ENCODE peak calls at places on chromosomes 16 and 17, in four cellular contexts. O is stomach; P is ovary; W is CD4-positive, alpha-beta memory T cell. F is an unnamed sample.

GRCh38 chr16:50282010-50282538 is 15.7 kb downstream of the ADCY7 start:
- DNase-seq in O (peak), P (no peak), W (peak), F (peak)

GRCh38 chr17:6507535-6507934 is 48.8 kb downstream of the PITPNM3 start:
- DNase-seq in W (no peak), O (no peak), P (no peak), F (no peak)

GRCh38 chr16:20931066-20931465 is 30.5 kb downstream of the LYRM1 start:
- DNase-seq in P (no peak), O (no peak), W (no peak), F (no peak)

GRCh38 chr17:21345236-21345635 is 30.9 kb upstream of the KCNJ12 start:
- DNase-seq in O (no peak), P (no peak), W (no peak), F (no peak)

GRCh38 chr16:55217392-55217791 is 106.6 kb upstream of the IRX6 start:
- DNase-seq in W (no peak), P (no peak), O (no peak), F (no peak)

GRCh38 chr17:48908853-48909394 is 717 bp downstream of the UBE2Z start:
- DNase-seq in O (peak), P (peak), W (peak), F (peak)

GRCh38 chr17:2594657-2595085 is 1.2 kb downstream of the PAFAH1B1 start:
- DNase-seq in W (no peak), P (no peak), O (no peak), F (no peak)

GRCh38 chr16:23847938-23848337 is 12.2 kb downstream of the PRKCB start:
- DNase-seq in O (no peak), W (peak), P (no peak), F (no peak)

GRCh38 chr17:59761385-59762021 is 54.0 kb downstream of the VMP1 start:
- DNase-seq in W (no peak), P (no peak), O (no peak), F (no peak)

GRCh38 chr16:55389426-55390073 is 65.5 kb downstream of the IRX6 start:
- DNase-seq in P (no peak), O (no peak), W (no peak), F (no peak)

GRCh38 chr17:82534401-82534812 is 14.9 kb downstream of the FOXK2 start:
- DNase-seq in P (no peak), O (no peak), W (no peak), F (no peak)

GRCh38 chr16:30567160-30567990 is 4.1 kb downstream of the ZNF688 start:
- DNase-seq in P (no peak), W (peak), O (no peak), F (no peak)

GRCh38 chr17:77440571-77440981 is 299.8 kb downstream of the SEC14L1 start:
- DNase-seq in O (no peak), W (peak), P (no peak), F (peak)

GRCh38 chr17:44672479-44673093 is 16.3 kb downstream of the MEIOC start:
- DNase-seq in W (no peak), O (no peak), P (no peak), F (no peak)

GRCh38 chr16:27677300-27677699 is 127.4 kb downstream of the KATNIP start:
- DNase-seq in O (no peak), W (no peak), P (no peak), F (no peak)

GRCh38 chr16:88924834-88925539 is 52.0 kb downstream of the CBFA2T3 start:
- DNase-seq in P (no peak), W (no peak), O (no peak), F (peak)

GRCh38 chr16:74623214-74623842 is 16.4 kb upstream of the GLG1 start:
- DNase-seq in O (peak), W (no peak), P (no peak), F (no peak)

GRCh38 chr16:87558682-87559081 is 43.6 kb upstream of the JPH3 start:
- DNase-seq in W (no peak), O (no peak), P (no peak), F (no peak)

GRCh38 chr17:72530409-72530808 is 409.6 kb downstream of the SOX9 start:
- DNase-seq in O (no peak), P (no peak), W (no peak), F (no peak)

GRCh38 chr16:85659805-85660511 is 28.8 kb downstream of the GINS2 start:
- DNase-seq in W (peak), P (peak), O (peak), F (no peak)

GRCh38 chr16:57480127-57480753 is 6.1 kb downstream of the DOK4 start:
- DNase-seq in P (no peak), O (peak), W (no peak), F (no peak)

GRCh38 chr17:73901249-73901648 is 257.0 kb upstream of the SDK2 start:
- DNase-seq in P (no peak), O (no peak), W (no peak), F (no peak)

GRCh38 chr16:69579783-69580182 is 14.0 kb downstream of the NFAT5 start:
- DNase-seq in O (no peak), P (no peak), W (no peak), F (no peak)

GRCh38 chr17:70074991-70075390 is at the start of gene KCNJ16:
- DNase-seq in O (peak), W (no peak), P (no peak), F (no peak)

GRCh38 chr17:31490991-31491793 is 99.7 kb downstream of the RAB11FIP4 start:
- DNase-seq in P (no peak), O (no peak), W (no peak), F (peak)

GRCh38 chr17:77441130-77441920 is 300.6 kb downstream of the SEC14L1 start:
- DNase-seq in P (no peak), W (peak), O (no peak), F (no peak)

GRCh38 chr16:57764341-57765159 is 29.0 kb downstream of the KATNB1 start:
- DNase-seq in O (no peak), W (peak), P (no peak), F (no peak)

GRCh38 chr17:65966311-65966710 is 225.6 kb downstream of the CEP112 start:
- DNase-seq in O (no peak), W (no peak), P (no peak), F (no peak)

GRCh38 chr17:15262291-15263205 is 2.6 kb downstream of the PMP22 start:
- DNase-seq in P (peak), O (peak), W (no peak), F (no peak)

GRCh38 chr17:44198721-44199552 is 747 bp downstream of the ATXN7L3 start:
- DNase-seq in O (peak), W (peak), P (peak), F (peak)

GRCh38 chr17:80789356-80789902 is 202.2 kb upstream of the CHMP6 start:
- DNase-seq in P (no peak), O (no peak), W (no peak), F (no peak)

GRCh38 chr17:42531455-42532354 is 4.3 kb upstream of the NAGLU start:
- DNase-seq in W (peak), O (peak), P (no peak), F (no peak)

GRCh38 chr16:30958164-30959083 is 870 bp downstream of the SETD1A start:
- DNase-seq in P (no peak), W (peak), O (peak), F (no peak)

GRCh38 chr17:4607261-4607731 is 23.0 kb downstream of the SMTNL2 start:
- DNase-seq in W (no peak), P (peak), O (no peak), F (no peak)

GRCh38 chr17:4610162-4610561 is 25.8 kb downstream of the SMTNL2 start:
- DNase-seq in O (peak), W (no peak), P (no peak), F (no peak)

GRCh38 chr17:4605826-4606225 is 21.5 kb downstream of the SMTNL2 start:
- DNase-seq in W (no peak), O (no peak), P (peak), F (no peak)

GRCh38 chr17:4609761-4610160 is 25.4 kb downstream of the SMTNL2 start:
- DNase-seq in O (no peak), P (no peak), W (no peak), F (no peak)

DNA sequence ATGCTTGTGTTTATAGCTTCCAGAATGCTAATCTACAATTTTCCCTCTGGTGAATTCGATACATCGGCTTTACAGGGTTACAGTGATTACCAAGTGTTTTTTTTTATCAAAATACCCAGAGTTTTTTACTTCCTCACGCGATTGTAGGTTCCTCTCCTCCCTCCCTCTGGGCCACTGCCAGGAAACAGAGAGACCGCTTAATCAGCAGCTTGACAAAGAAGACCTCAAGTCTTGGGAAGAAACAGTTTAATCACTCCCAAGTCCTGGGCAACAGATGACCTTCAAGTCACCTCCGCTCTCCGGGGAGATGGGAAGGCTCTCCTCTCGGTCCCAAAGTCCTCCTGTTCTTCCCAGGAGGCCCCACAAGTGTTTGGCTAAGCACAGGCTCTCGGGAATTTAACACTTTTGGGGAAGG is 23.5 kb downstream of the SMTNL2 start:
- DNase-seq in O (peak), W (no peak), P (peak), F (peak)
- H3K27ac ChIP-seq in O (peak), W (no peak), P (peak), F (no peak)

DNA sequence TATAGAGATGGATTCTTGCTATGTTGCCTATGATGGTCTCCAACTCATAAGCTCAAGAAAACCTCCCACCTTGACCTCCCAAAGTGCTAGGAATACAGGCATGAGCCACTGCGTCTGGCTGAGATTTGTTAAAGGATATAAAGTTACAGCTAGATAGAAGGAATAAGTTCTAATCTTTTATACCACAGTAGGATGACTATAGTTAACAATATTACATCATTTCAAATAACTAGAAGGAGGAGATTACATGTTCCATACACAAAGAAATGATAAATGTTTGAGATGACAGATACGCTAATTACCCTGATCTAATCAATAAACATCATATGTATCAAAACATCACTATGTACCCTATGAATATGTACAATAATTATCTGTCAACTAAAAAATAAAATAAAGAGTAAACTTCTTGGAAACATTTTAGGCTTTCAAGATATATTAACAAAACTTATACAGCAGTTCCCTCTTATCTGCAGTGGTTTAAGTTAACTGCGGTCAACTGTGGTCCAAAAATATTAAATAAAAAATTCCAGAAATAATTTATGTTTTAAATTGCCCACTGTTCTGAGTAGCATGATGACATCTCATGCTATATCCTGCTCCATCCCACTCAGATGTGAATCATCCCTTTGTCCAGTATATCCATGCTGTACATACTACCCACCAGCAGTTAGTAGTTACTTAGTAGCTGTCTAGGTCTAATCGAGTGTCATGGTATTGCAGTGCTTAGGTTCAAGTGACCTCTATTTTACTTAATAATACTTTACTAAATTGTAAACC is 129.2 kb upstream of the NACA2 start:
- DNase-seq in P (no peak), O (no peak), W (no peak), F (no peak)
- H3K27ac ChIP-seq in P (no peak), O (no peak), W (no peak), F (no peak)

GRCh38 chr16:4307215-4308037 is 8.4 kb upstream of the GLIS2 start:
- DNase-seq in O (peak), W (peak), P (peak), F (peak)

GRCh38 chr16:4309833-4310266 is 6.0 kb upstream of the GLIS2 start:
- DNase-seq in W (peak), O (peak), P (peak), F (peak)

GRCh38 chr16:4306439-4307214 is 9.2 kb upstream of the GLIS2 start:
- DNase-seq in O (no peak), P (no peak), W (peak), F (no peak)

GRCh38 chr16:4313563-4314531 is 2.0 kb upstream of the GLIS2 start:
- DNase-seq in W (peak), O (peak), P (peak), F (no peak)

GRCh38 chr16:4309102-4309832 is 6.6 kb upstream of the GLIS2 start:
- DNase-seq in O (no peak), P (no peak), W (peak), F (no peak)
- H3K27ac ChIP-seq in O (no peak), P (no peak), W (no peak), F (no peak)

GRCh38 chr16:2160915-2161551 is 5.5 kb downstream of the TRAF7 start:
- DNase-seq in O (peak), P (peak), W (no peak), F (no peak)
- H3K27ac ChIP-seq in O (peak), P (peak), W (no peak), F (no peak)

GRCh38 chr17:75765981-75766380 is 989 bp upstream of the GALK1 start:
- DNase-seq in P (no peak), W (peak), O (no peak), F (no peak)

GRCh38 chr17:75764711-75765421 is at the start of gene GALK1:
- DNase-seq in W (peak), P (peak), O (peak), F (peak)

GRCh38 chr17:75763613-75764416 is 1.2 kb downstream of the GALK1 start:
- DNase-seq in O (no peak), P (no peak), W (no peak), F (no peak)

GRCh38 chr17:75763269-75763607 is 1.8 kb downstream of the GALK1 start:
- DNase-seq in W (no peak), P (no peak), O (no peak), F (no peak)

DNA sequence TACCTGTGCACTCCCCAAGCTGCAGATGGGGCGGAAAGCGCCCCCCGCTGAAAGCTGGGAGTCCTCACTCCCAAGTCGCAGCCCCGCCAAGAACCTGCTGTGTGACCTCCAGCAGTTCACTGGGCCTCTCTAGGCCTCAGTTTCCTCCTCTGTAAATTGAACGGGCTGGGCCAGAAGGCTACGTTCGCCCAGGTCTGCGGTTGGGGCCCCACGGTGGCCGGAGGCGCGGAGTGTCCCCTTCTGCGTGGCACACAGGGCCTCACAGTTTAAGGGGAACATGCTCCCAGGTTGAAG is 628 bp downstream of the GALK1 start:
- DNase-seq in O (no peak), P (no peak), W (no peak), F (no peak)
- H3K27ac ChIP-seq in O (peak), P (peak), W (peak), F (peak)

F was measured in HL-60.